ENCODE peak calls at places on chromosomes 4 and X, in five cellular contexts. W is NT2/D1; V is activated naive CD4-positive, alpha-beta T cell treated with Interleukin-2 at 50 U/mL for 16 hours; U is NCI-H2171; J is stomach. O is an unnamed sample.

GRCh38 chr4:55008166-55009056 is 117.0 kb downstream of the KDR start:
- DNase-seq in V (no peak), J (no peak), W (no peak), U (no peak), O (no peak)

GRCh38 chr4:22356996-22357596 is 158.8 kb downstream of the ADGRA3 start:
- DNase-seq in U (peak; percentile 0), J (no peak), V (no peak), W (no peak), O (no peak)

GRCh38 chrX:119617511-119618164 is 11.4 kb upstream of the NKRF start:
- DNase-seq in V (no peak), W (no peak), J (peak; percentile 39), U (no peak), O (no peak)

GRCh38 chr4:19651481-19651880 is 600.2 kb upstream of the SLIT2 start:
- DNase-seq in J (no peak), V (no peak), U (no peak), W (no peak), O (no peak)

GRCh38 chr4:6229671-6230501 is 29.5 kb upstream of the JAKMIP1 start:
- DNase-seq in W (no peak), V (no peak), U (no peak), J (peak; percentile 11), O (no peak)

GRCh38 chr4:40180356-40180755 is 16.5 kb upstream of the RHOH start:
- DNase-seq in J (no peak), V (no peak), U (no peak), W (no peak), O (peak; percentile 29)

GRCh38 chr4:123452585-123452984 is 56.0 kb downstream of the SPRY1 start:
- DNase-seq in W (no peak), U (peak; percentile 6), J (peak; percentile 34), V (no peak), O (peak; percentile 69)

GRCh38 chrX:25278341-25278740 is 262.6 kb upstream of the ARX start:
- DNase-seq in J (no peak), W (no peak), U (no peak), V (no peak), O (no peak)